ENCODE peak calls at places on chromosomes 12 and 14, in six cellular contexts. S is fibroblast of lung; P is astrocyte of the spinal cord; R is choroid plexus epithelial cell; C is CD8-positive, alpha-beta T cell; Q is tibial nerve. I is an unnamed sample.

GRCh38 chr14:68191567-68192321 is 372.2 kb downstream of the RAD51B start:
- DNase-seq in S (peak), R (peak), Q (no peak), P (peak), C (no peak), I (peak)

GRCh38 chr12:65536876-65537661 is 258.6 kb downstream of the MSRB3 start:
- DNase-seq in Q (peak), S (peak), C (no peak), R (peak), P (peak), I (peak)

GRCh38 chr12:103272949-103273348 is 222.8 kb downstream of the C12orf42 start:
- DNase-seq in C (no peak), P (no peak), S (peak), R (no peak), Q (no peak), I (no peak)

GRCh38 chr14:36508418-36509051 is 11.5 kb downstream of the NKX2-1 start:
- DNase-seq in R (no peak), C (no peak), Q (no peak), P (no peak), S (no peak), I (no peak)

GRCh38 chr14:61625171-61625570 is 70.1 kb upstream of the HIF1A start:
- DNase-seq in Q (no peak), P (peak), R (no peak), C (no peak), S (peak), I (peak)

GRCh38 chr12:93883436-93884154 is 206.4 kb downstream of the CRADD start:
- DNase-seq in S (peak), C (no peak), R (peak), P (peak), Q (peak), I (peak)

GRCh38 chr14:32507029-32507984 is 178.2 kb downstream of the AKAP6 start:
- DNase-seq in Q (no peak), P (peak), R (peak), C (no peak), S (peak), I (peak)

GRCh38 chr14:88026890-88027289 is 22.0 kb downstream of the GPR65 start:
- DNase-seq in C (no peak), P (no peak), S (no peak), Q (no peak), R (no peak), I (no peak)

GRCh38 chr12:30587782-30588181 is 107.9 kb downstream of the IPO8 start:
- DNase-seq in S (no peak), P (no peak), C (no peak), R (no peak), Q (no peak), I (no peak)

GRCh38 chr14:74502236-74503019 is 8.9 kb downstream of the ISCA2 start:
- DNase-seq in P (no peak), S (peak), R (peak), C (peak), Q (peak), I (peak)

GRCh38 chr14:68741481-68741799 is 51.4 kb downstream of the ZFP36L1 start:
- DNase-seq in P (no peak), S (no peak), Q (no peak), R (no peak), C (no peak), I (no peak)

GRCh38 chr12:99957866-99958466 is 26.8 kb downstream of the ANKS1B start:
- DNase-seq in S (no peak), C (no peak), R (no peak), P (no peak), Q (no peak), I (peak)

GRCh38 chr12:25677180-25677937 is 124.3 kb upstream of the LMNTD1 start:
- DNase-seq in S (peak), Q (peak), P (no peak), R (no peak), C (no peak), I (no peak)
- TF ChIP-seq CTCF in S (peak), Q (no peak), P (no peak), R (no peak), C (no peak), I (no peak)

GRCh38 chr12:123271182-123271491 is 519 bp downstream of the CDK2AP1 start:
- DNase-seq in Q (peak), P (peak), C (peak), R (peak), S (peak), I (peak)
- H3K4me3 ChIP-seq in Q (no peak), P (peak), C (no peak), R (peak), S (no peak), I (peak)

DNA sequence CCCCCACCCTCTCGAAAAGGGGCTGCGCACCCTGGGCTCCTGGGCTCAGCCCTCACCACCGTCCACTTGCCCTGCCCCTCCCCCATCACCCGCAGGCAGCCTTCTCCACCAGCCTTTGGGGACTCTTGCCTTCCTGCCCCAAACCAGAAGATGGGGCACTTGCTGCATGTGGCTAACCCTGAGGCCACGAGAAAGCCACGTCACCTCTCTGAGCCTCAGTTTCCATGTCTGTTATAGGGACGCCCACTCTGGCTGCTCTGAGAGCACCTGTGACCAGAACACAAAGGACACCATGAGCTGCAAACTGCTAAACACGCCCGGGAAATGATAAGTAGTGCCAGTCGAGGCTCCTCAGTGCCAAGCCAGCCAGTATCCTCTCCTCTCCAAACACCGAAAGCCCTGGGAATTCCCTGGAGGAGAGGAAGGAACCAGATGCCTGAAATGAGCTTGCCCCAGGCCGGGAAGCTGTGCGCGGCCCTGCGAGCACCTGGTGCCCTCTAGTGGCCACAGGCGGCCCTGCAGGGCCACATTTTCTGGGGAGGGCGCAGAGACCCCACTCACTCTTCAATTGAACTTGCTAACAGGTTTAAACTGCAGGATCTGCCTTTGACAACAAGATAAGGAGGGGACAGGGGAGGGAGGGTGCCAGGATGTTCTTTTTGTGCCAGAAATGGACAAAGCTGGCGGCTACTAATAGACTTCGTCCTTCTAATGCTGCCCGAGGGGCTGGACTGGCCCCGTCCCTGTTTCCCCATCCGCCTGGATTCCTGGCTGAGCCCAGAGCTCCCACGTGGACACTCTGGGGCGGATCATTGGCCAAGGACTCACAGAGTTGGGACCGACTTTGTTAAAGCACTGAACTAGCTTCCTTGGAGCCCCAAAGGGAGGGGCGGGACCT is 10.2 kb upstream of the SERPINA9 start:
- DNase-seq in Q (peak), S (peak), P (peak), R (peak), C (peak), I (peak)
- TF ChIP-seq CTCF in Q (peak), S (peak), P (peak), R (peak), C (peak), I (peak)

GRCh38 chr12:1795785-1796514 is 24.4 kb upstream of the LRTM2 start:
- DNase-seq in C (peak), P (peak), R (peak), S (peak), Q (peak), I (peak)
- H3K4me3 ChIP-seq in C (peak), P (peak), R (peak), S (peak), Q (peak), I (peak)

GRCh38 chr14:103094406-103095209 is at the start of gene EXOC3L4:
- DNase-seq in P (no peak), Q (no peak), C (no peak), R (no peak), S (no peak), I (no peak)
- TF ChIP-seq CTCF in P (no peak), Q (no peak), C (no peak), R (no peak), S (no peak), I (no peak)

GRCh38 chr12:116916122-116916521 is 5.4 kb downstream of the FBXW8 start:
- DNase-seq in S (peak), P (peak), R (peak), C (no peak), Q (no peak), I (peak)
- H3K4me3 ChIP-seq in S (no peak), P (no peak), R (no peak), C (no peak), Q (no peak), I (no peak)

DNA sequence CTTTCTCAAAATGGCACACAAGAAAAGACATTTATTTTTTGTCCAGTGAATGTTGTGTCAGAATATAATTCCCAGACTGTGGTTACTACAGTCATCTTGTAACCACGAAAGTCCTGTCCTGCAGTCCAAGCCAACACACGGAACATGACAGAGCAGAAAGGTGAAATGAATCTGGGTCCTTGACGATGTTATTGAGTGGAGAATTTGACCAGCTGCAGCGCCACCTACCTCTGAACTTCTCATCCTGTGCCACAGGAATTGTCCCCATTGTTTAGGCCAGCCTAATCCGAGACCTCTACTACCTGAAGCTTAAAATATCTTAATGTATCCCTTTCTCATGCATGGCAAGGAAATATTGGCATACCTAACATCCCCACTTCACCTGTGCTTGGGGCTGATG is 64.1 kb upstream of the OTX2 start:
- DNase-seq in R (no peak), C (no peak), S (no peak), P (no peak), Q (no peak), I (peak)
- TF ChIP-seq CTCF in R (no peak), C (no peak), S (no peak), P (no peak), Q (no peak), I (peak)

GRCh38 chr12:42611571-42612257 is 22.2 kb upstream of the PRICKLE1 start:
- DNase-seq in R (no peak), S (peak), Q (no peak), P (no peak), C (no peak), I (peak)
- H3K4me3 ChIP-seq in R (no peak), S (no peak), Q (no peak), P (no peak), C (no peak), I (no peak)

GRCh38 chr14:55416866-55417265 is 5.2 kb upstream of the ATG14 start:
- DNase-seq in R (peak), P (no peak), S (no peak), C (no peak), Q (no peak), I (peak)
- TF ChIP-seq CTCF in R (peak), P (peak), S (peak), C (peak), Q (no peak), I (peak)

DNA sequence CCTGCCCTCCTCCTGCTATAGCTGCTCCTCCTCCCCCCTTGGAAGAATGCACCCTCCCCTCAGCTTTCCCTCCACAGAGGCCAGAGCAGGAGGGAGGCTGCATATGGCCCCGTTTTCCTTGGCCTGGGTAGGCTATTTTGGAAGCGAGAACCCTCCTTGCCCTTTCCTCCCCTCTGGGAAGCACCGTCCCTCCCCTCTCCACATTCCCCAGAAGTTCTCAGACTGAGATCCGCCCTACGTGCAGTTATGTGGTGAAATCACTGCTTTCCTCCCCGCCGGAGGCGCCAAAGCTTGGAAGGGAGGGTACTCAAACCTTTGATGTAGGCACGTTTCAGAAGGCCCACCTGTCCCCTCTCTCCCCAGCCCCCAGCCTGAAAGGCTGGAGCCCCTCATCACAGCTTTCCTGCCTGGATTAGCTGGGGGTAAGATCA is 47.8 kb downstream of the SMUG1 start:
- DNase-seq in S (no peak), Q (peak), R (no peak), P (no peak), C (no peak), I (peak)
- H3K4me3 ChIP-seq in S (no peak), Q (no peak), R (no peak), P (no peak), C (no peak), I (no peak)